ENCODE peak calls at places on chromosomes 7 and 10, in seven cellular contexts. A is aorta, E is choroid plexus epithelial cell, N is fibroblast of mammary gland, O is right lobe of liver, H is left lung, Y is cardiac muscle cell. P is an unnamed sample.

GRCh38 chr7:2821842-2822507 is 22.1 kb downstream of the GNA12 start:
- DNase-seq in O (no peak), N (peak; percentile 88), Y (peak; percentile 85), H (no peak), A (no peak), E (peak; percentile 88), P (no peak)

GRCh38 chr10:132422169-132422691 is 25.2 kb downstream of the PWWP2B start:
- DNase-seq in H (no peak), O (no peak), A (no peak), E (peak; percentile 37), N (no peak), Y (no peak), P (no peak)

GRCh38 chr10:70508912-70509366 is 30.4 kb downstream of the PALD1 start:
- DNase-seq in H (no peak), E (no peak), A (peak; percentile 78), O (no peak), Y (peak; percentile 30), N (no peak), P (peak; percentile 60)

GRCh38 chr10:103630156-103630555 is 136.7 kb downstream of the NEURL1 start:
- DNase-seq in Y (no peak), O (no peak), A (no peak), H (no peak), N (peak; percentile 36), E (no peak), P (no peak)

GRCh38 chr7:24786941-24787340 is 29.7 kb upstream of the GSDME start:
- DNase-seq in N (peak; percentile 97), Y (peak; percentile 82), A (peak; percentile 84), E (peak; percentile 88), H (peak; percentile 76), O (no peak), P (peak; percentile 66)

GRCh38 chr7:39623312-39624201 is at the start of gene RALA:
- DNase-seq in Y (peak; percentile 97), O (peak; percentile 95), N (peak; percentile 92), A (peak; percentile 96), H (peak; percentile 97), E (peak; percentile 96), P (peak; percentile 93)

GRCh38 chr7:156820445-156821063 is 72.4 kb downstream of the LMBR1 start:
- DNase-seq in N (no peak), H (no peak), Y (no peak), A (no peak), O (no peak), E (peak; percentile 8), P (no peak)

GRCh38 chr10:46055771-46056170 is 9.7 kb upstream of the MSMB start:
- DNase-seq in A (no peak), Y (no peak), H (no peak), E (no peak), O (no peak), N (no peak), P (no peak)

GRCh38 chr7:80924090-80924489 is 5.2 kb upstream of the SEMA3C start:
- DNase-seq in N (no peak), E (no peak), H (no peak), A (no peak), O (no peak), Y (no peak), P (no peak)

GRCh38 chr7:94701555-94701973 is 45.6 kb upstream of the SGCE start:
- DNase-seq in H (no peak), Y (peak; percentile 90), A (no peak), N (no peak), O (no peak), E (peak; percentile 87), P (no peak)

GRCh38 chr10:62618576-62619408 is 185.7 kb upstream of the ADO start:
- DNase-seq in E (peak; percentile 77), A (peak; percentile 82), H (peak; percentile 79), O (no peak), Y (peak; percentile 79), N (peak; percentile 83), P (no peak)

GRCh38 chr7:46859963-46860475 is 721.9 kb downstream of the TNS3 start:
- DNase-seq in N (peak; percentile 94), Y (peak; percentile 67), O (no peak), H (no peak), A (no peak), E (peak; percentile 18), P (peak; percentile 31)

GRCh38 chr7:106542550-106543220 is 118.3 kb downstream of the CCDC71L start:
- DNase-seq in E (peak; percentile 97), H (no peak), Y (peak; percentile 97), A (no peak), N (peak; percentile 90), O (no peak), P (peak; percentile 20)

GRCh38 chr10:96895662-96896424 is 63.7 kb downstream of the LCOR start:
- DNase-seq in H (no peak), N (no peak), E (no peak), Y (no peak), A (no peak), O (no peak), P (no peak)

GRCh38 chr10:73907841-73908517 is 3.0 kb upstream of the PLAU start:
- DNase-seq in A (peak; percentile 79), Y (peak; percentile 63), E (peak; percentile 80), H (peak; percentile 76), N (peak; percentile 91), O (no peak), P (peak; percentile 73)

GRCh38 chr10:71762324-71762723 is 11.0 kb downstream of the VSIR start:
- DNase-seq in H (no peak), O (no peak), E (no peak), Y (no peak), N (no peak), A (no peak), P (no peak)

GRCh38 chr7:36441344-36442022 is 51.8 kb downstream of the ANLN start:
- DNase-seq in E (no peak), H (no peak), N (no peak), A (no peak), O (no peak), Y (no peak), P (no peak)

GRCh38 chr7:38429057-38429456 is 155.6 kb upstream of the TARP start:
- DNase-seq in H (no peak), E (no peak), Y (no peak), N (no peak), O (no peak), A (no peak), P (no peak)

GRCh38 chr10:86522385-86522855 is 828 bp upstream of the WAPL start:
- DNase-seq in A (no peak), E (peak; percentile 21), O (no peak), H (no peak), Y (no peak), N (no peak), P (no peak)

GRCh38 chr7:41977165-41977651 is 259.8 kb downstream of the GLI3 start:
- DNase-seq in N (peak; percentile 78), A (no peak), O (no peak), E (peak; percentile 86), H (no peak), Y (peak; percentile 77), P (no peak)

GRCh38 chr7:105788816-105789349 is 87.5 kb downstream of the ATXN7L1 start:
- DNase-seq in E (no peak), Y (no peak), A (no peak), O (no peak), N (no peak), H (no peak), P (no peak)

GRCh38 chr7:1025747-1026581 is 18.4 kb upstream of the GPR146 start:
- DNase-seq in N (no peak), Y (no peak), O (no peak), H (no peak), A (no peak), E (no peak), P (peak; percentile 46)

GRCh38 chr10:23435378-23435777 is 3.5 kb upstream of the OTUD1 start:
- DNase-seq in Y (no peak), A (no peak), O (no peak), E (no peak), N (no peak), H (no peak), P (no peak)

GRCh38 chr10:23432161-23432560 is 6.7 kb upstream of the OTUD1 start:
- DNase-seq in H (no peak), Y (no peak), O (no peak), A (no peak), N (peak; percentile 60), E (no peak), P (no peak)

GRCh38 chr10:23437987-23438546 is 808 bp upstream of the OTUD1 start:
- DNase-seq in Y (no peak), A (no peak), N (no peak), O (no peak), E (no peak), H (no peak), P (no peak)

GRCh38 chr10:23433710-23434109 is 5.2 kb upstream of the OTUD1 start:
- DNase-seq in A (no peak), O (no peak), H (no peak), Y (no peak), N (no peak), E (no peak), P (no peak)

GRCh38 chr10:23432639-23433038 is 6.2 kb upstream of the OTUD1 start:
- DNase-seq in E (no peak), H (no peak), N (peak; percentile 66), A (no peak), Y (no peak), O (no peak), P (no peak)
- H3K4me3 ChIP-seq in E (no peak overlapping the region), H (no peak overlapping the region), N (no peak overlapping the region), A (no peak overlapping the region), Y (no peak overlapping the region), O (no peak overlapping the region), P (no peak overlapping the region)

GRCh38 chr7:99127636-99128035 is 16.3 kb downstream of the SMURF1 start:
- DNase-seq in H (no peak), O (no peak), A (no peak), E (no peak), N (peak; percentile 73), Y (no peak), P (no peak)
- H3K4me3 ChIP-seq in H (no peak overlapping the region), O (no peak overlapping the region), A (no peak overlapping the region), E (no peak overlapping the region), N (no peak overlapping the region), Y (no peak overlapping the region), P (no peak overlapping the region)

GRCh38 chr10:91923371-91924211 is at the start of gene BTAF1:
- DNase-seq in N (peak; percentile 92), O (peak; percentile 97), E (peak; percentile 94), H (peak; percentile 96), Y (peak; percentile 95), A (peak; percentile 96), P (peak; percentile 92)

GRCh38 chr10:91919651-91920050 is 3.9 kb upstream of the BTAF1 start:
- DNase-seq in H (no peak), E (no peak), A (no peak), O (no peak), N (no peak), Y (no peak), P (no peak)

GRCh38 chr10:91924212-91925021 is 847 bp downstream of the BTAF1 start:
- DNase-seq in H (no peak), O (no peak), A (no peak), Y (no peak), N (peak; percentile 18), E (peak; percentile 26), P (no peak)

GRCh38 chr10:91930939-91931338 is 7.4 kb downstream of the BTAF1 start:
- DNase-seq in A (no peak), H (no peak), E (peak; percentile 58), N (peak; percentile 9), Y (no peak), O (no peak), P (no peak)

GRCh38 chr10:91925022-91925320 is 1.4 kb downstream of the BTAF1 start:
- DNase-seq in E (no peak), O (no peak), N (peak; percentile 37), Y (peak; percentile 64), A (no peak), H (no peak), P (no peak)
- H3K4me3 ChIP-seq in E (peak overlapping the region; percentile 89), O (peak overlapping the region; percentile 89), N (peak overlapping the region; percentile 81), Y (peak overlapping the region; percentile 57), A (no peak overlapping the region), H (peak overlapping the region; percentile 88), P (peak overlapping the region; percentile 80)

GRCh38 chr7:27129729-27130539 is 623 bp downstream of the HOXA4 start:
- DNase-seq in Y (no peak), O (no peak), H (peak; percentile 29), N (no peak), A (peak; percentile 66), E (no peak), P (peak; percentile 82)
- H3K4me3 ChIP-seq in Y (peak overlapping the region; percentile 30), O (peak overlapping the region; percentile 50), H (peak overlapping the region; percentile 49), N (peak overlapping the region; percentile 61), A (peak overlapping the region; percentile 90), E (no peak overlapping the region), P (peak overlapping the region; percentile 92)

P was measured in psoas muscle.